ENCODE peak calls at places on chromosome 6, in seven cellular contexts. J is kidney; K is activated naive CD4-positive, alpha-beta T cell treated with anti-CD3 and anti-CD28 coated beads, Interleukin-2, amount 50 U/mL, for 16 hours; Z is HS-27A; M is neural crest cell; D is left ventricle myocardium superior; V is spleen. B is an unnamed sample.

GRCh38 chr6:79246891-79247290 is 12.4 kb upstream of the HMGN3 start:
- DNase-seq in J (no peak), K (no peak), Z (no peak), M (no peak), D (no peak), V (no peak), B (no peak)

GRCh38 chr6:138833819-138834539 is 38.1 kb downstream of the ECT2L start:
- DNase-seq in J (no peak), K (no peak), Z (no peak), M (no peak), D (peak), V (no peak), B (no peak)

GRCh38 chr6:156984178-156984738 is 207.1 kb downstream of the ARID1B start:
- DNase-seq in J (no peak), K (peak), Z (no peak), M (no peak), D (no peak), V (no peak), B (no peak)

GRCh38 chr6:99588618-99589289 is 17.9 kb upstream of the PRDM13 start:
- DNase-seq in J (peak), K (peak), Z (no peak), M (peak), D (peak), V (peak), B (peak)

GRCh38 chr6:126696921-126697693 is 357.2 kb downstream of the CENPW start:
- DNase-seq in J (no peak), K (no peak), Z (no peak), M (no peak), D (no peak), V (no peak), B (peak)

GRCh38 chr6:18601515-18602035 is 214.4 kb downstream of the RNF144B start:
- DNase-seq in J (no peak), K (no peak), Z (no peak), M (no peak), D (no peak), V (no peak), B (no peak)

GRCh38 chr6:27111743-27112142 is 135.8 kb upstream of the PRSS16 start:
- DNase-seq in J (no peak), K (no peak), Z (no peak), M (no peak), D (no peak), V (no peak), B (no peak)

GRCh38 chr6:146902846-146903245 is 301.4 kb upstream of the STXBP5 start:
- DNase-seq in J (no peak), K (no peak), Z (no peak), M (no peak), D (no peak), V (no peak), B (no peak)

GRCh38 chr6:11263185-11263817 is 30.8 kb upstream of the NEDD9 start:
- DNase-seq in J (peak), K (no peak), Z (no peak), M (no peak), D (peak), V (no peak), B (peak)

GRCh38 chr6:135458051-135458450 is 39.5 kb downstream of the AHI1 start:
- DNase-seq in J (no peak), K (no peak), Z (no peak), M (no peak), D (no peak), V (no peak), B (no peak)

GRCh38 chr6:167699141-167700036 is 127.3 kb upstream of the AFDN start:
- DNase-seq in J (peak), K (peak), Z (no peak), M (no peak), D (peak), V (peak), B (peak)

GRCh38 chr6:148528292-148528691 is 185.7 kb downstream of the SASH1 start:
- DNase-seq in J (no peak), K (no peak), Z (no peak), M (no peak), D (no peak), V (no peak), B (no peak)

GRCh38 chr6:23980965-23981364 is 145.1 kb upstream of the NRSN1 start:
- DNase-seq in J (no peak), K (no peak), Z (no peak), M (no peak), D (no peak), V (no peak), B (no peak)

GRCh38 chr6:157060440-157060949 is 262.8 kb downstream of the TMEM242 start:
- DNase-seq in J (no peak), K (no peak), Z (no peak), M (no peak), D (no peak), V (no peak), B (no peak)

GRCh38 chr6:109865968-109866367 is 112.1 kb upstream of the GPR6 start:
- DNase-seq in J (no peak), K (no peak), Z (no peak), M (no peak), D (no peak), V (no peak), B (no peak)

GRCh38 chr6:87722831-87723726 is 21.0 kb upstream of the AKIRIN2 start:
- DNase-seq in J (peak), K (no peak), Z (peak), M (no peak), D (peak), V (peak), B (peak)

GRCh38 chr6:34791164-34791841 is 580 bp upstream of the BLTP3A start:
- DNase-seq in J (peak), K (peak), Z (no peak), M (no peak), D (peak), V (peak), B (peak)

GRCh38 chr6:142518126-142518525 is 216.3 kb downstream of the ADGRG6 start:
- DNase-seq in J (no peak), K (no peak), Z (no peak), M (no peak), D (no peak), V (no peak), B (no peak)

GRCh38 chr6:19052219-19052618 is 665.1 kb downstream of the RNF144B start:
- DNase-seq in J (no peak), K (no peak), Z (no peak), M (no peak), D (no peak), V (no peak), B (no peak)

GRCh38 chr6:36642913-36643817 is 35.3 kb upstream of the CDKN1A start:
- DNase-seq in J (peak), K (no peak), Z (no peak), M (no peak), D (peak), V (no peak), B (no peak)

GRCh38 chr6:5190467-5190866 is 70.3 kb downstream of the LYRM4 start:
- DNase-seq in J (no peak), K (no peak), Z (peak), M (no peak), D (no peak), V (no peak), B (no peak)

GRCh38 chr6:99822741-99823512 is 171.1 kb downstream of the MCHR2 start:
- DNase-seq in J (no peak), K (no peak), Z (peak), M (peak), D (no peak), V (no peak), B (no peak)

B was measured in left lung.